ENCODE peak calls at places on chromosome 9, in six cellular contexts. One of them, this sample, is unnamed.

GRCh38 chr9:134816264-134816663 is 64.3 kb upstream of the FCN2 start:
- DNase-seq in GM12878: no peak
- DNase-seq in HepG2: no peak
- DNase-seq in K562: no peak
- DNase-seq in HCT116: no peak
- DNase-seq in H1: no peak
- DNase-seq in this sample: no peak

GRCh38 chr9:71737455-71737854 is 30.9 kb downstream of the CEMIP2 start:
- DNase-seq in GM12878: no peak
- DNase-seq in HepG2: no peak
- DNase-seq in K562: no peak
- DNase-seq in HCT116: no peak
- DNase-seq in H1: no peak
- DNase-seq in this sample: no peak

GRCh38 chr9:35774907-35775635 is 16.3 kb upstream of the NPR2 start:
- DNase-seq in GM12878: no peak
- DNase-seq in HepG2: no peak
- DNase-seq in K562: no peak
- DNase-seq in HCT116: no peak
- DNase-seq in H1: no peak
- DNase-seq in this sample: no peak

GRCh38 chr9:31168161-31168560 is 1216.3 kb upstream of the ACO1 start:
- DNase-seq in GM12878: no peak
- DNase-seq in HepG2: no peak
- DNase-seq in K562: no peak
- DNase-seq in HCT116: no peak
- DNase-seq in H1: no peak
- DNase-seq in this sample: no peak

GRCh38 chr9:110191616-110192015 is 16.3 kb downstream of the C9orf152 start:
- DNase-seq in GM12878: no peak
- DNase-seq in HepG2: no peak
- DNase-seq in K562: no peak
- DNase-seq in HCT116: no peak
- DNase-seq in H1: no peak
- DNase-seq in this sample: no peak

GRCh38 chr9:121261107-121261460 is 6.9 kb upstream of the GSN start:
- DNase-seq in GM12878: no peak
- DNase-seq in HepG2: no peak
- DNase-seq in K562: no peak
- DNase-seq in HCT116: no peak
- DNase-seq in H1: no peak
- DNase-seq in this sample: no peak

GRCh38 chr9:26524225-26524624 is 368.4 kb downstream of the CAAP1 start:
- DNase-seq in GM12878: no peak
- DNase-seq in HepG2: no peak
- DNase-seq in K562: no peak
- DNase-seq in HCT116: no peak
- DNase-seq in H1: no peak
- DNase-seq in this sample: no peak

GRCh38 chr9:134742822-134743221 is 101.2 kb downstream of the COL5A1 start:
- DNase-seq in GM12878: no peak
- DNase-seq in HepG2: no peak
- DNase-seq in K562: no peak
- DNase-seq in HCT116: no peak
- DNase-seq in H1: no peak
- DNase-seq in this sample: peak

GRCh38 chr9:35839926-35840325 is 10.9 kb downstream of the TMEM8B start:
- DNase-seq in GM12878: no peak
- DNase-seq in HepG2: no peak
- DNase-seq in K562: no peak
- DNase-seq in HCT116: no peak
- DNase-seq in H1: no peak
- DNase-seq in this sample: no peak

GRCh38 chr9:114304416-114305188 is 18.3 kb upstream of the ORM1 start:
- DNase-seq in GM12878: no peak
- DNase-seq in HepG2: no peak
- DNase-seq in K562: no peak
- DNase-seq in HCT116: no peak
- DNase-seq in H1: no peak
- DNase-seq in this sample: no peak

GRCh38 chr9:107624216-107624948 is 134.8 kb upstream of the KLF4 start:
- DNase-seq in GM12878: no peak
- DNase-seq in HepG2: no peak
- DNase-seq in K562: no peak
- DNase-seq in HCT116: no peak
- DNase-seq in H1: no peak
- DNase-seq in this sample: no peak

GRCh38 chr9:77838986-77839385 is 190.9 kb upstream of the GNA14 start:
- DNase-seq in GM12878: no peak
- DNase-seq in HepG2: no peak
- DNase-seq in K562: no peak
- DNase-seq in HCT116: no peak
- DNase-seq in H1: no peak
- DNase-seq in this sample: no peak

GRCh38 chr9:86096382-86096781 is 3.0 kb downstream of the GOLM1 start:
- DNase-seq in GM12878: no peak
- DNase-seq in HepG2: no peak
- DNase-seq in K562: no peak
- DNase-seq in HCT116: no peak
- DNase-seq in H1: no peak
- DNase-seq in this sample: no peak

GRCh38 chr9:133569891-133570651 is 35.6 kb downstream of the ADAMTSL2 start:
- DNase-seq in GM12878: no peak
- DNase-seq in HepG2: no peak
- DNase-seq in K562: no peak
- DNase-seq in HCT116: no peak
- DNase-seq in H1: no peak
- DNase-seq in this sample: no peak

GRCh38 chr9:134396825-134397224 is 70.6 kb downstream of the RXRA start:
- DNase-seq in GM12878: no peak
- DNase-seq in HepG2: no peak
- DNase-seq in K562: no peak
- DNase-seq in HCT116: no peak
- DNase-seq in H1: no peak
- DNase-seq in this sample: no peak

GRCh38 chr9:71242081-71242480 is 120.7 kb upstream of the TRPM3 start:
- DNase-seq in GM12878: no peak
- DNase-seq in HepG2: no peak
- DNase-seq in K562: no peak
- DNase-seq in HCT116: no peak
- DNase-seq in H1: no peak
- DNase-seq in this sample: no peak

GRCh38 chr9:98958271-98958989 is 14.7 kb downstream of the COL15A1 start:
- DNase-seq in GM12878: no peak
- DNase-seq in HepG2: no peak
- DNase-seq in K562: no peak
- DNase-seq in HCT116: no peak
- DNase-seq in H1: no peak
- DNase-seq in this sample: no peak

GRCh38 chr9:114206221-114206760 is 51.0 kb downstream of the COL27A1 start:
- DNase-seq in GM12878: no peak
- DNase-seq in HepG2: no peak
- DNase-seq in K562: no peak
- DNase-seq in HCT116: no peak
- DNase-seq in H1: no peak
- DNase-seq in this sample: no peak

GRCh38 chr9:6955251-6955921 is 197.6 kb downstream of the KDM4C start:
- DNase-seq in GM12878: no peak
- DNase-seq in HepG2: peak
- DNase-seq in K562: no peak
- DNase-seq in HCT116: no peak
- DNase-seq in H1: no peak
- DNase-seq in this sample: peak

GRCh38 chr9:107711528-107711927 is 222.0 kb upstream of the KLF4 start:
- DNase-seq in GM12878: no peak
- DNase-seq in HepG2: no peak
- DNase-seq in K562: no peak
- DNase-seq in HCT116: peak
- DNase-seq in H1: no peak
- DNase-seq in this sample: no peak

GRCh38 chr9:25322138-25322537 is 356.1 kb downstream of the TUSC1 start:
- DNase-seq in GM12878: no peak
- DNase-seq in HepG2: no peak
- DNase-seq in K562: no peak
- DNase-seq in HCT116: no peak
- DNase-seq in H1: no peak
- DNase-seq in this sample: no peak

GRCh38 chr9:9498147-9498546 is 1114.7 kb downstream of the PTPRD start:
- DNase-seq in GM12878: no peak
- DNase-seq in HepG2: no peak
- DNase-seq in K562: no peak
- DNase-seq in HCT116: no peak
- DNase-seq in H1: no peak
- DNase-seq in this sample: no peak

DNA sequence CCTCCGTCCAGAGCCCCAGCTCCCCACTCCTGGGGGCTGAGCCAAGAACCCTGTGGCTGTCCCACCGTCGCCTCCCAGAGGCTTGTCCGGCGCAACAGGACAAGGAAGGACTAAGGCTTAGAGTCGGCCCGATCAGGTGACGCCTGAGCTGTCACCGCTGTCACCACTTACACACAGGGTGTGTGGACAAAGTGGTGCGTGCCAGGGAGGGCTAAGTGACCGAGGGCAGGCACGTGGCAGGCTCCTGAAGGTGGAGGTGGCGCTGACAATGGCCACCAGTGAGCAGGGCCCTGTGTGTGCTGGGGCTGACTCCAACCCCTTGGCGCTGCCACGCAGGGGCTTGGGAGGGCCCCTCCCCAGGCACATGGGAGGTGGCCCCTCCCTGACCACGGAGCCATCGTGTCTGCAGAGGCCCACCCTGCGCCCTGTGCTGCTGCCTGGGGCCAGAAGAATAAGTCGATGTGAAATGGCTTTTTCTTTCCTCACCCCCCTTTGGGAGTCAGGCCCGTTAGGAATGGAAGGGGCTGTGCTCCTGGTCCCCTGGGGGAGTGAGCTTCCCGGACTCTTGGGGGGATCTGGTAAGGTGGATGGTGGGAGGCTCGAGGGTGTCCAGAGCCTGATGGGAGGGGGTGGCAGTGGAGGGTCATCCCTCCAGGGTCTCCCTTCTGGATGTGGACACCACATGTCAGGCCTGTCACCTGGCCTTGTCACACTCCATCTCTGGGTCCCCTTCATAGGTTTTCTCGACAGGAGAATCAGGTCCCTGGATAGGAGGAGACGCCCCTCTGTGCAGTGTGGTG is 2.6 kb upstream of the GPSM1 start:
- DNase-seq in GM12878: no peak
- DNase-seq in HepG2: no peak
- DNase-seq in K562: peak
- DNase-seq in HCT116: no peak
- DNase-seq in H1: no peak
- DNase-seq in this sample: no peak
- TF ChIP-seq ZNF274 in GM12878: no peak
- TF ChIP-seq ZNF274 in HepG2: no peak
- TF ChIP-seq ZNF274 in K562: no peak
- TF ChIP-seq ZNF274 in HCT116: no peak
- TF ChIP-seq ZNF274 in H1: no peak
- TF ChIP-seq ZNF274 in this sample: no peak

DNA sequence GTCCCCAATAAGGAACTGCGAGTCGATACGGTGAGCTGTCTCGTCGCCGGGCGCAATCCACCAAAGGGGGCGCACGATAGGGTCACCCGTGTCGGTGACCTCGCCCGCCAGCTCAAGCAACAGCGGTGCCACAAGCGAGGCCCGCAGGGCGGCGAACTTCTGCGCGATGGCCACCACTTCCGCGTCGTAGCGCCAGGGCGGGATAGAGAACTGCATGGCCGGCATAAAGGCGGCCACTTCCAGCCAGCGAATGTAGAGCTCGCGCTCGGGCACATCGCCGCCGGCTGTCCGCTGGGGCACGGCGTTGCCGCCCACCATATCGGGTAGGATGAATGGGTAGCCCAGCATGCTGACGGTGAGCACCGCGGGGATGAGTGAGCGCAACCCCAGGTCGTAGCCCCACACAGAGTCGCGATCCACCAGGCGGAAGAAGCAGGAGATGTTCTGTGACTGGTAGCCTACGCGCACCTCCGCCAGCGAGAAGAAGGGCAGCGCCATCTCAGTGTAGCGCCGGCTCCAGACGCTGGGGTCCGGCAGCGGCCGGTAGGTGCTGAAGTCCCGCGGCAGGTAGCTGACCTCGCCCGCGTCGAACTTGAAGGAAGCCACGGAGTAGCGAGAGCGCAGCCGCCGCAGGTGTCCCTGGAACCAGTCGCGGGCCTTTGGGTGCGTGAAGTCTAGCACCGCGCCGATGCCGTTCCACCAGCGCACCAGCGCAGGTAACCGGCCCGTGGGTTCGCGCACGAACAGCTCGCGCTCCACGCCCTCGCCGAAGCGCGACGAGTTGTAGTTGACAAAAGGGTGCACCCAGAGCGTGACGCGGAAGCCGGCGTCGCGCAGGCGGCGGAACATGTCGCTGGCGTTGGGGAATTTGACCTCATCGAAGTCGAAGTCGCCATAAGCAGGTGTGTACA is 5.5 kb downstream of the MYORG start:
- DNase-seq in GM12878: no peak
- DNase-seq in HepG2: no peak
- DNase-seq in K562: no peak
- DNase-seq in HCT116: no peak
- DNase-seq in H1: no peak
- DNase-seq in this sample: no peak
- H3K4me3 ChIP-seq in GM12878: no peak
- H3K4me3 ChIP-seq in HepG2: no peak
- H3K4me3 ChIP-seq in K562: no peak
- H3K4me3 ChIP-seq in HCT116: no peak
- H3K4me3 ChIP-seq in H1: no peak
- H3K4me3 ChIP-seq in this sample: no peak

GRCh38 chr9:128731093-128731492 is 7.2 kb upstream of the ZDHHC12 start:
- DNase-seq in GM12878: no peak
- DNase-seq in HepG2: no peak
- DNase-seq in K562: no peak
- DNase-seq in HCT116: no peak
- DNase-seq in H1: no peak
- DNase-seq in this sample: no peak

GRCh38 chr9:128729766-128730517 is 6.0 kb upstream of the ZDHHC12 start:
- DNase-seq in GM12878: no peak
- DNase-seq in HepG2: no peak
- DNase-seq in K562: no peak
- DNase-seq in HCT116: no peak
- DNase-seq in H1: no peak
- DNase-seq in this sample: no peak

GRCh38 chr9:128727626-128728248 is 3.8 kb upstream of the ZDHHC12 start:
- DNase-seq in GM12878: no peak
- DNase-seq in HepG2: no peak
- DNase-seq in K562: no peak
- DNase-seq in HCT116: no peak
- DNase-seq in H1: no peak
- DNase-seq in this sample: no peak

GRCh38 chr9:128728298-128728697 is 4.4 kb upstream of the ZDHHC12 start:
- DNase-seq in GM12878: no peak
- DNase-seq in HepG2: no peak
- DNase-seq in K562: no peak
- DNase-seq in HCT116: no peak
- DNase-seq in H1: no peak
- DNase-seq in this sample: no peak

GRCh38 chr9:128729302-128729701 is 5.4 kb upstream of the ZDHHC12 start:
- DNase-seq in GM12878: no peak
- DNase-seq in HepG2: no peak
- DNase-seq in K562: no peak
- DNase-seq in HCT116: no peak
- DNase-seq in H1: no peak
- DNase-seq in this sample: no peak
- TF ChIP-seq YY1 in GM12878: no peak
- TF ChIP-seq YY1 in HepG2: no peak
- TF ChIP-seq YY1 in K562: no peak
- TF ChIP-seq YY1 in HCT116: no peak
- TF ChIP-seq YY1 in H1: no peak
- TF ChIP-seq YY1 in this sample: no peak

GRCh38 chr9:89879711-89880110 is 274.9 kb downstream of the GADD45G start:
- DNase-seq in GM12878: no peak
- DNase-seq in HepG2: no peak
- DNase-seq in K562: no peak
- DNase-seq in HCT116: no peak
- DNase-seq in H1: no peak
- DNase-seq in this sample: no peak
- TF ChIP-seq ZNF274 in GM12878: no peak
- TF ChIP-seq ZNF274 in HepG2: no peak
- TF ChIP-seq ZNF274 in K562: no peak
- TF ChIP-seq ZNF274 in HCT116: no peak
- TF ChIP-seq ZNF274 in H1: no peak
- TF ChIP-seq ZNF274 in this sample: no peak